ENCODE peak calls at places on chromosomes 1 and 21, in ten cellular contexts. B is stimulated activated CD4-positive, alpha-beta T cell treated with anti-CD3 and anti-CD28 coated beads, Interleukin-1b, Interleukin-23, amount 100 ng/mL, for 4 hours; N is endothelial cell; P is fibroblast of mammary gland; E is activated T-helper 1 cell treated with Interleukin-2 at 50 U/mL for 16 hours; Z is fibroblast of the conjunctiva; X is AG08395; A is CD4-positive, alpha-beta T cell; R is coronary artery; W is HTR-8/SVneo. C is an unnamed sample.

GRCh38 chr21:42472521-42472920 is 23.5 kb downstream of the RSPH1 start:
- DNase-seq in B (no peak), N (no peak), P (no peak), E (no peak), Z (no peak), X (no peak), A (no peak), R (peak; percentile 11), W (no peak), C (no peak)

GRCh38 chr1:51316764-51317120 is 13.6 kb downstream of the TTC39A start:
- DNase-seq in B (no peak), N (no peak), P (no peak), E (no peak), Z (no peak), X (no peak), A (no peak), R (no peak), W (no peak), C (no peak)

GRCh38 chr1:231590453-231591198 is 36.0 kb upstream of the DISC1 start:
- DNase-seq in B (no peak), N (peak; percentile 53), P (peak; percentile 82), E (no peak), Z (peak; percentile 62), X (peak; percentile 63), A (peak; percentile 10), R (no peak), W (peak; percentile 61), C (peak; percentile 86)

GRCh38 chr1:150925080-150925479 is 1.1 kb upstream of the SETDB1 start:
- DNase-seq in B (no peak), N (no peak), P (no peak), E (no peak), Z (no peak), X (no peak), A (no peak), R (no peak), W (no peak), C (no peak)

GRCh38 chr1:69913967-69914366 is 291.4 kb downstream of the LRRC40 start:
- DNase-seq in B (no peak), N (no peak), P (peak; percentile 85), E (no peak), Z (peak; percentile 60), X (peak; percentile 54), A (no peak), R (no peak), W (peak; percentile 3), C (peak; percentile 94)

GRCh38 chr1:21904475-21904724 is 32.7 kb downstream of the HSPG2 start:
- DNase-seq in B (no peak), N (no peak), P (no peak), E (no peak), Z (no peak), X (no peak), A (no peak), R (no peak), W (no peak), C (no peak)

GRCh38 chr1:6129313-6129712 is 50.8 kb downstream of the CHD5 start:
- DNase-seq in B (no peak), N (no peak), P (no peak), E (no peak), Z (no peak), X (no peak), A (no peak), R (no peak), W (no peak), C (no peak)

GRCh38 chr1:89454845-89455521 is 69.6 kb upstream of the LRRC8B start:
- DNase-seq in B (peak; percentile 33), N (peak; percentile 46), P (peak; percentile 57), E (peak; percentile 18), Z (peak; percentile 29), X (peak; percentile 69), A (peak; percentile 52), R (no peak), W (peak; percentile 41), C (peak; percentile 66)

GRCh38 chr1:30933874-30934252 is 25.3 kb upstream of the SDC3 start:
- DNase-seq in B (no peak), N (no peak), P (peak; percentile 49), E (no peak), Z (no peak), X (peak; percentile 83), A (no peak), R (no peak), W (no peak), C (no peak)

C was measured in fibroblast of the aortic adventitia.